ENCODE peak calls at places on chromosomes 1 and 21, in four cellular contexts. Y is GM23338, B is colonic mucosa, P is heart right ventricle. N is an unnamed sample. For H3K4me1, the result is how much of the 10 kb centered on the place peaks cover.

GRCh38 chr1:181087400-181087901 is 1.0 kb upstream of the IER5 start:
- DNase-seq in Y (no peak), B (no peak), P (no peak), N (no peak)

GRCh38 chr21:38475519-38475918 is 22.8 kb downstream of the ERG start:
- DNase-seq in Y (peak), B (no peak), P (no peak), N (no peak)

GRCh38 chr1:225519166-225519863 is 91.5 kb upstream of the LBR start:
- DNase-seq in Y (peak), B (no peak), P (peak), N (no peak)

GRCh38 chr1:183716286-183716685 is 63.2 kb upstream of the APOBEC4 start:
- DNase-seq in Y (no peak), B (no peak), P (no peak), N (no peak)

GRCh38 chr1:32400876-32401631 is 6.8 kb upstream of the BSDC1 start:
- DNase-seq in Y (peak), B (peak), P (peak), N (peak)

GRCh38 chr1:181469829-181470228 is 13.5 kb upstream of the CACNA1E start:
- DNase-seq in Y (no peak), B (no peak), P (no peak), N (no peak)

GRCh38 chr1:185811062-185811709 is 77.0 kb downstream of the HMCN1 start:
- DNase-seq in Y (peak), B (no peak), P (no peak), N (no peak)

GRCh38 chr1:6239950-6240768 is 3.8 kb upstream of the HES3 start:
- DNase-seq in Y (peak), B (no peak), P (no peak), N (no peak)

GRCh38 chr1:114118351-114118990 is 35.2 kb downstream of the SYT6 start:
- DNase-seq in Y (peak), B (no peak), P (no peak), N (no peak)

GRCh38 chr1:111990026-111990877 is 784 bp upstream of the KCND3 start:
- DNase-seq in Y (peak), B (peak), P (peak), N (no peak)

GRCh38 chr1:31421404-31422040 is 8.5 kb downstream of the SERINC2 start:
- DNase-seq in Y (peak), B (no peak), P (no peak), N (peak)

GRCh38 chr1:11781298-11781697 is 19.3 kb downstream of the C1orf167 start:
- DNase-seq in Y (no peak), B (no peak), P (no peak), N (no peak)

GRCh38 chr1:92298573-92299476 is at the start of the genes GLMN and RPAP2:
- DNase-seq in Y (peak), B (peak), P (peak), N (peak)
- TF ChIP-seq CTCF in Y (no peak), B (no peak), P (peak), N (no peak)

GRCh38 chr1:76425104-76425842 is 350.7 kb downstream of the ST6GALNAC3 start:
- DNase-seq in Y (no peak), B (no peak), P (no peak), N (no peak)
- H3K4me3 ChIP-seq in Y (no peak), B (no peak), P (no peak), N (no peak)

DNA sequence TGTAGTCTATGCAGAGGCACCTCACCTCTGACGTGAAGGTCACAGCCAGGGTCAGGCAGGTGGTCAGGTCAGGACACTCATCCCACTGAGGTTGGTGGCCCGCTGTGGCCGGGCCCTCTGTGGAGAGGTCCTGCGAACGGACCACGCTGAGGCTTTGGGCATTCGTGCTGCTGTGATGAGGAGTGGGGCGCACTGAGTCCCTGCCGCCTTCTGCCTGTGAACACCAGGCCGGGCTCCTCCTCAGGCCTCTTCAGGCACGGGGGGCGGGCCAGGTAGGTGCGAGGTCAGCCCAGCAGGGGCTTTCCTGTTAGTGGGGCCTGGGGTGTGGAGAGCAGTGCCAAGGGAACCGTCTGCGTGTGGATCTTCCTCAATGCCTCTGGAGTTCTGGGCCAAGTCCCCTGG is 39.0 kb downstream of the COQ8A start:
- DNase-seq in Y (no peak), B (no peak), P (no peak), N (no peak)
- H3K4me1 ChIP-seq in Y (under half), B (under half), P (half or more), N (under half)

DNA sequence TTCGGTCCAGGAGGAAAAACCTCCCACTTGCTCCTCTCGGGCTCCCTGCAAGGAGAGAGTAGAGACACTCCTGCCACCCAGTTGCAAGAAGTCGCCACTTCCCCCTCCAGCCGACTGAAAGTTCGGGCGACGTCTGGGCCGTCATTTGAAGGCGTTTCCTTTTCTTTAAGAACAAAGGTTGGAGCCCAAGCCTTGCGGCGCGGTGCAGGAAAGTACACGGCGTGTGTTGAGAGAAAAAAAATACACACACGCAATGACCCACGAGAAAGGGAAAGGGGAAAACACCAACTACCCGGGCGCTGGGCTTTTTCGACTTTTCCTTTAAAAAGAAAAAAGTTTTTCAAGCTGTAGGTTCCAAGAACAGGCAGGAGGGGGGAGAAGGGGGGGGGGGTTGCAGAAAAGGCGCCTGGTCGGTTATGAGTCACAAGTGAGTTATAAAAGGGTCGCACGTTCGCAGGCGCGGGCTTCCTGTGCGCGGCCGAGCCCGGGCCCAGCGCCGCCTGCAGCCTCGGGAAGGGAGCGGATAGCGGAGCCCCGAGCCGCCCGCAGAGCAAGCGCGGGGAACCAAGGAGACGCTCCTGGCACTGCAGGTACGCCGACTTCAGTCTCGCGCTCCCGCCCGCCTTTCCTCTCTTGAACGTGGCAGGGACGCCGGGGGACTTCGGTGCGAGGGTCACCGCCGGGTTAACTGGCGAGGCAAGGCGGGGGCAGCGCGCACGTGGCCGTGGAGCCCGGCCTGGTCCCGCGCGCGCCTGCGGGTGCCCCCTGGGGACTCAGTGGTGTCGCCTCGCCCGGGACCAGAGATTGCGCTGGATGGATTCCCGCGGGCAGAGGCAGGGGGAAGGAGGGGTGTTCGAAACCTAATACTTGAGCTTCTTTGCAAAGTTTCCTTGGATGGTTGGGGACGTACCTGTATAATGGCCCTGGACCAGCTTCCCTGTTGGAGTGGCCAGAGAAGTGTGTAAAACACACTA is 45.3 kb downstream of the MRPL39 start:
- DNase-seq in Y (peak), B (peak), P (peak), N (peak)
- TF ChIP-seq CTCF in Y (peak), B (no peak), P (no peak), N (no peak)

GRCh38 chr1:212010004-212010403 is 25.4 kb downstream of the INTS7 start:
- DNase-seq in Y (no peak), B (no peak), P (no peak), N (no peak)
- H3K4me3 ChIP-seq in Y (no peak), B (no peak), P (no peak), N (no peak)

GRCh38 chr21:45572231-45572630 is 30.0 kb upstream of the SLC19A1 start:
- DNase-seq in Y (no peak), B (no peak), P (no peak), N (no peak)
- H3K4me1 ChIP-seq in Y (under half), B (under half), P (under half), N (under half)

GRCh38 chr1:51061231-51061943 is 40.6 kb upstream of the C1orf185 start:
- DNase-seq in Y (no peak), B (no peak), P (no peak), N (no peak)

GRCh38 chr1:51063121-51063520 is 38.9 kb upstream of the C1orf185 start:
- DNase-seq in Y (no peak), B (no peak), P (no peak), N (no peak)

DNA sequence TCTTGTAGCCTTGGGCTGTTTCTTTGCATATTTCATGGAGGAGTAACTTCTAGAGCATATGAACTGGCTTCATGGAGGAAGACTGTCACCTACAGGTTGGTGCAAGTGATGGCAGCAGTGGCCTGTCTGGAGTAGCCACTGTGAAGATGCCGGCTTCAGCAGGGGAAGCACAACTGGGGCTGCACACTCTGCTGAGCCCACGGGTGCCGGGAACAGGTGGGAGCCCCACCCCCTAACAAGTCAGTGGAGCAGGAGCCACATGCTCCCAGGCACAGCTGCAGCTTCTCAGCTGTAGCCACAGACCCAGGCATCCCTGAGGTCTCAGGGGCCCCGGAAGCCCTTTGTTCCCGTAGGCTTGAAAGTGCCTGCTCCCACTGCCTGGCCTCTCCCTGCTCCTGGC is 43.2 kb upstream of the C1orf185 start:
- DNase-seq in Y (peak), B (no peak), P (no peak), N (peak)
- TF ChIP-seq CTCF in Y (peak), B (peak), P (no peak), N (peak)

N was measured in BE2C.